ENCODE peak calls at places on chromosomes 5 and 9, in eight cellular contexts. N, O, S, D, Y, L, G and T are unnamed samples.

GRCh38 chr9:35723908-35724307 is 8.1 kb downstream of the TLN1 start:
- DNase-seq in D (no peak), G (no peak), S (no peak), L (no peak), N (no peak), O (no peak), Y (no peak), T (no peak)

GRCh38 chr5:74327339-74327685 is 313.2 kb downstream of the ENC1 start:
- DNase-seq in Y (no peak), G (no peak), L (no peak), D (no peak), S (no peak), N (no peak), O (no peak), T (no peak)

GRCh38 chr5:177256296-177256695 is 47.2 kb downstream of the RAB24 start:
- DNase-seq in S (peak; percentile 43), Y (no peak), N (no peak), D (no peak), L (no peak), O (no peak), G (no peak), T (no peak)

GRCh38 chr5:176803027-176803942 is 7.1 kb upstream of the UNC5A start:
- DNase-seq in Y (no peak), D (no peak), L (no peak), O (no peak), S (no peak), N (no peak), G (no peak), T (no peak)

GRCh38 chr5:133257977-133258376 is 206.2 kb downstream of the HSPA4 start:
- DNase-seq in D (no peak), S (no peak), G (no peak), L (no peak), N (peak; percentile 37), O (no peak), Y (no peak), T (no peak)

GRCh38 chr5:52692618-52693017 is 95.1 kb upstream of the ITGA1 start:
- DNase-seq in N (no peak), L (no peak), G (no peak), D (no peak), S (no peak), Y (no peak), O (no peak), T (no peak)

GRCh38 chr9:79236466-79236865 is 335.3 kb upstream of the TLE4 start:
- DNase-seq in O (no peak), G (no peak), Y (no peak), L (no peak), D (no peak), S (peak; percentile 8), N (no peak), T (no peak)

GRCh38 chr5:135153661-135154060 is 119.6 kb upstream of the PITX1 start:
- DNase-seq in O (no peak), L (no peak), S (peak; percentile 83), N (no peak), D (no peak), G (no peak), Y (no peak), T (no peak)

GRCh38 chr5:55868846-55869245 is 17.7 kb downstream of the IL31RA start:
- DNase-seq in G (no peak), S (peak; percentile 99), N (peak; percentile 73), L (no peak), Y (no peak), O (peak; percentile 16), D (no peak), T (peak; percentile 99)

GRCh38 chr5:171598279-171599152 is 179.1 kb downstream of the FGF18 start:
- DNase-seq in S (no peak), Y (no peak), G (no peak), N (no peak), L (no peak), O (no peak), D (no peak), T (no peak)

GRCh38 chr5:162289489-162289888 is 221.9 kb downstream of the GABRG2 start:
- DNase-seq in Y (no peak), O (no peak), D (no peak), N (no peak), G (no peak), L (no peak), S (no peak), T (no peak)

GRCh38 chr5:161023591-161023990 is 171.6 kb upstream of the ATP10B start:
- DNase-seq in D (no peak), O (no peak), L (no peak), S (no peak), G (no peak), N (no peak), Y (no peak), T (no peak)

GRCh38 chr9:6133346-6134063 is 82.1 kb upstream of the IL33 start:
- DNase-seq in S (peak; percentile 95), D (no peak), O (no peak), L (no peak), N (peak; percentile 5), Y (no peak), G (no peak), T (no peak)

GRCh38 chr5:180611140-180611850 is 20.0 kb upstream of the SCGB3A1 start:
- DNase-seq in Y (no peak), D (no peak), G (peak; percentile 48), L (no peak), S (no peak), N (no peak), O (no peak), T (no peak)

GRCh38 chr5:119383008-119383407 is 27.2 kb downstream of the TNFAIP8 start:
- DNase-seq in Y (no peak), O (no peak), G (no peak), D (no peak), N (no peak), S (no peak), L (no peak), T (no peak)

GRCh38 chr9:129496187-129497063 is 124.5 kb downstream of the C9orf50 start:
- DNase-seq in O (peak; percentile 96), S (peak; percentile 78), G (peak; percentile 98), D (peak; percentile 83), N (peak; percentile 92), Y (peak; percentile 97), L (peak; percentile 21), T (peak; percentile 96)

GRCh38 chr5:108193021-108193795 is 188.7 kb downstream of the FBXL17 start:
- DNase-seq in G (no peak), N (no peak), O (no peak), D (no peak), Y (no peak), S (peak; percentile 15), L (no peak), T (peak; percentile 76)

GRCh38 chr9:34796924-34797323 is 87.0 kb upstream of the CCL21 start:
- DNase-seq in O (no peak), Y (no peak), S (no peak), D (no peak), G (peak; percentile 29), L (no peak), N (no peak), T (no peak)

GRCh38 chr5:107739661-107740060 is 68.9 kb upstream of the EFNA5 start:
- DNase-seq in L (no peak), D (no peak), S (peak; percentile 37), N (no peak), Y (no peak), G (no peak), O (no peak), T (no peak)

GRCh38 chr5:143921525-143922311 is 109.8 kb downstream of the HMHB1 start:
- DNase-seq in S (peak; percentile 83), D (no peak), G (no peak), O (no peak), N (no peak), Y (no peak), L (no peak), T (peak; percentile 92)

GRCh38 chr5:124554746-124555145 is 191.7 kb downstream of the ZNF608 start:
- DNase-seq in S (no peak), L (no peak), G (no peak), O (no peak), D (no peak), N (no peak), Y (no peak), T (no peak)

GRCh38 chr9:109584205-109584604 is 86.1 kb upstream of the PTPN3 start:
- DNase-seq in O (no peak), S (no peak), D (no peak), Y (no peak), G (no peak), N (no peak), L (no peak), T (no peak)

DNA sequence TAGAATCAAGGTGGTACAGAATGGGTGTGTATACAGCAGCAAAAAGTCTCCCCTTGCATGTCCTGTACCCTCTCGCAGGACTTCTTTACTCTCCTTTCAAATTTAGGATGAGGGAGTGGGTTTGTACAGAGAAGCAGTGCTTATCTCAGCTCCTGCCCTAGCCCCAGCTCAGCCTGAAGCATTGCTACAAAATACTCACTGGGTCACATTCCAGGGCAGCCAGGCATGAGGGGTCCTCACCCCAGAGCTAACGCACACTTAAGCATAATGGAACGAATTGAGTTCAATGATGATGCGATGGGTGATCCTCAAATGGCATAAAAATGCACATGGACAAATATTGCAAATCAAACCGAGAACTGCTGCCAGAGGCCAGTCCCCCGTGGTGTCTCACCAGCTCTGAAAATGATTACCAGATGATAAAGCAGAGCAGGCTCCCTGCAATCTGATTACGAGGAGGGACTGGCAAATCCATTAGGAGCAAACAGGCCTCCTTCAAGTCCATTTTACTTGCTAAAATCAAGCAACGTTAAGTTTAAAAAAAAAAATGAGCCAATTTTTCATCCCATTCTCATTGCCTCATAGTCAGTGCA is 231.6 kb upstream of the TAS2R1 start:
- DNase-seq in O (no peak), Y (no peak), D (no peak), N (no peak), G (no peak), L (no peak), S (no peak), T (no peak)
- TF ChIP-seq CTCF in O (no peak), Y (no peak), D (no peak), N (no peak), G (no peak), L (no peak), S (no peak), T (no peak)

GRCh38 chr5:11046160-11046559 is 285.1 kb upstream of the DAP start:
- DNase-seq in Y (no peak), N (no peak), G (peak; percentile 44), D (no peak), S (no peak), L (no peak), O (no peak), T (no peak)
- TF ChIP-seq CTCF in Y (peak; percentile 28), N (no peak), G (peak; percentile 30), D (no peak), S (no peak), L (no peak), O (no peak), T (no peak)

GRCh38 chr9:32526042-32526706 is at the start of gene RIGI:
- DNase-seq in N (peak; percentile 81), L (peak; percentile 71), G (peak; percentile 83), D (peak; percentile 65), O (peak; percentile 92), S (peak; percentile 92), Y (peak; percentile 96), T (peak; percentile 95)
- TF ChIP-seq CTCF in N (peak; percentile 59), L (peak; percentile 75), G (peak; percentile 70), D (peak; percentile 72), O (peak; percentile 44), S (peak; percentile 61), Y (peak; percentile 61), T (peak; percentile 52)

DNA sequence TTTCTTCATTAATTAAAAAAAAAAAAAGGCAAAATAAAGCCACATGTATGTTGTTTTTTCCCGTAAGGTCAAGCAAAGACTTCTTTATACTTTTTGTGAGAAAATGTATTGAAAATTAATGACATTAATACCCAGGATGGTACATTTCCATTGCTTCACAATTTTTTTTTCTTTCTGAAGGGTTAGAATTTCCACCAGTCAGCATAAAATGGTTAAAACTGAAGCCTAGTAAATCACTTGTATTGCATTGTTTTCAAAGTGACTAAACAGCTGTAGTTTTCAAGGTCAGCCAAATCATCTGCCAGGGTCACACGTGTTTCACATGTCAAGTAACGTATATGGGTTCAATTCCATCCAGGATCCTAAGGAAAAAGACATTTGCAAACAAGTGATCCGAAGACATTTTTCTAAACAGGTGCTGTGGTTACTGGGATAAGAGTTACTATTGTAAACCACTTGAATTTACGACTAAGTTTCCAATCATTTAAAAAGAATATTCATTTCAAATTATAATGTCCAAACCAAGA is 574.2 kb downstream of the RAB3C start:
- DNase-seq in D (no peak), N (no peak), O (no peak), G (no peak), Y (no peak), L (no peak), S (no peak), T (no peak)
- TF ChIP-seq CTCF in D (no peak), N (no peak), O (no peak), G (no peak), Y (no peak), L (no peak), S (no peak), T (no peak)